ENCODE peak calls at places on chromosomes 12 and 14, in eight cellular contexts. One of them, this sample, is unnamed. For H3K27me3, the result is how much of the 10 kb centered on the place peaks cover.

GRCh38 chr12:60052483-60052882 is 456.7 kb downstream of the SLC16A7 start:
- DNase-seq in Peyer's patch: no peak
- DNase-seq in GM06990: no peak
- DNase-seq in CD8-positive, alpha-beta T cell: no peak
- DNase-seq in gastrocnemius medialis: no peak
- DNase-seq in heart right ventricle: no peak
- DNase-seq in naive thymus-derived CD4-positive, alpha-beta T cell: no peak
- DNase-seq in adipocyte: peak
- DNase-seq in this sample: no peak

GRCh38 chr12:19298837-19299605 is 140.3 kb upstream of the AEBP2 start:
- DNase-seq in adipocyte: no peak
- DNase-seq in gastrocnemius medialis: no peak
- DNase-seq in Peyer's patch: no peak
- DNase-seq in naive thymus-derived CD4-positive, alpha-beta T cell: no peak
- DNase-seq in CD8-positive, alpha-beta T cell: no peak
- DNase-seq in heart right ventricle: no peak
- DNase-seq in GM06990: no peak
- DNase-seq in this sample: no peak

GRCh38 chr14:75044322-75044721 is 6.9 kb downstream of the MLH3 start:
- DNase-seq in Peyer's patch: no peak
- DNase-seq in naive thymus-derived CD4-positive, alpha-beta T cell: no peak
- DNase-seq in heart right ventricle: no peak
- DNase-seq in adipocyte: peak
- DNase-seq in CD8-positive, alpha-beta T cell: no peak
- DNase-seq in GM06990: no peak
- DNase-seq in gastrocnemius medialis: no peak
- DNase-seq in this sample: no peak

GRCh38 chr12:71787574-71787973 is 32.9 kb downstream of the RAB21 start:
- DNase-seq in naive thymus-derived CD4-positive, alpha-beta T cell: no peak
- DNase-seq in Peyer's patch: no peak
- DNase-seq in gastrocnemius medialis: no peak
- DNase-seq in adipocyte: no peak
- DNase-seq in CD8-positive, alpha-beta T cell: no peak
- DNase-seq in GM06990: no peak
- DNase-seq in heart right ventricle: no peak
- DNase-seq in this sample: no peak

GRCh38 chr12:29283969-29284368 is 97.0 kb downstream of the ERGIC2 start:
- DNase-seq in Peyer's patch: no peak
- DNase-seq in adipocyte: peak
- DNase-seq in gastrocnemius medialis: no peak
- DNase-seq in naive thymus-derived CD4-positive, alpha-beta T cell: no peak
- DNase-seq in CD8-positive, alpha-beta T cell: no peak
- DNase-seq in GM06990: no peak
- DNase-seq in heart right ventricle: no peak
- DNase-seq in this sample: no peak

GRCh38 chr14:30194769-30195168 is 267.1 kb upstream of the PRKD1 start:
- DNase-seq in GM06990: no peak
- DNase-seq in adipocyte: peak
- DNase-seq in Peyer's patch: no peak
- DNase-seq in heart right ventricle: no peak
- DNase-seq in naive thymus-derived CD4-positive, alpha-beta T cell: no peak
- DNase-seq in CD8-positive, alpha-beta T cell: no peak
- DNase-seq in gastrocnemius medialis: no peak
- DNase-seq in this sample: peak

GRCh38 chr12:111429760-111430417 is 24.2 kb downstream of the SH2B3 start:
- DNase-seq in gastrocnemius medialis: no peak
- DNase-seq in naive thymus-derived CD4-positive, alpha-beta T cell: peak
- DNase-seq in GM06990: peak
- DNase-seq in Peyer's patch: peak
- DNase-seq in adipocyte: no peak
- DNase-seq in heart right ventricle: no peak
- DNase-seq in CD8-positive, alpha-beta T cell: peak
- DNase-seq in this sample: no peak

GRCh38 chr12:118140825-118141224 is 4.9 kb downstream of the PEBP1 start:
- DNase-seq in heart right ventricle: no peak
- DNase-seq in Peyer's patch: no peak
- DNase-seq in adipocyte: no peak
- DNase-seq in CD8-positive, alpha-beta T cell: no peak
- DNase-seq in GM06990: no peak
- DNase-seq in naive thymus-derived CD4-positive, alpha-beta T cell: no peak
- DNase-seq in gastrocnemius medialis: no peak
- DNase-seq in this sample: no peak

GRCh38 chr12:25423355-25423754 is 129.7 kb downstream of the LMNTD1 start:
- DNase-seq in Peyer's patch: peak
- DNase-seq in naive thymus-derived CD4-positive, alpha-beta T cell: no peak
- DNase-seq in GM06990: no peak
- DNase-seq in CD8-positive, alpha-beta T cell: no peak
- DNase-seq in adipocyte: no peak
- DNase-seq in heart right ventricle: no peak
- DNase-seq in gastrocnemius medialis: no peak
- DNase-seq in this sample: no peak

GRCh38 chr12:52186135-52186840 is 5.5 kb downstream of the KRT80 start:
- DNase-seq in heart right ventricle: no peak
- DNase-seq in CD8-positive, alpha-beta T cell: no peak
- DNase-seq in adipocyte: peak
- DNase-seq in naive thymus-derived CD4-positive, alpha-beta T cell: no peak
- DNase-seq in gastrocnemius medialis: no peak
- DNase-seq in GM06990: no peak
- DNase-seq in Peyer's patch: no peak
- DNase-seq in this sample: no peak

GRCh38 chr12:65368071-65368470 is 89.6 kb downstream of the MSRB3 start:
- DNase-seq in naive thymus-derived CD4-positive, alpha-beta T cell: no peak
- DNase-seq in gastrocnemius medialis: no peak
- DNase-seq in CD8-positive, alpha-beta T cell: no peak
- DNase-seq in Peyer's patch: no peak
- DNase-seq in adipocyte: no peak
- DNase-seq in GM06990: no peak
- DNase-seq in heart right ventricle: no peak
- DNase-seq in this sample: no peak

GRCh38 chr12:108939594-108939993 is 59.7 kb downstream of the DAO start:
- DNase-seq in GM06990: no peak
- DNase-seq in naive thymus-derived CD4-positive, alpha-beta T cell: no peak
- DNase-seq in Peyer's patch: no peak
- DNase-seq in gastrocnemius medialis: peak
- DNase-seq in CD8-positive, alpha-beta T cell: no peak
- DNase-seq in heart right ventricle: no peak
- DNase-seq in adipocyte: no peak
- DNase-seq in this sample: no peak

GRCh38 chr12:62862259-62862881 is 72.6 kb downstream of the PPM1H start:
- DNase-seq in GM06990: no peak
- DNase-seq in adipocyte: peak
- DNase-seq in Peyer's patch: no peak
- DNase-seq in naive thymus-derived CD4-positive, alpha-beta T cell: no peak
- DNase-seq in gastrocnemius medialis: no peak
- DNase-seq in CD8-positive, alpha-beta T cell: no peak
- DNase-seq in heart right ventricle: no peak
- DNase-seq in this sample: no peak

GRCh38 chr14:100015251-100015655 is 50.0 kb upstream of the EVL start:
- DNase-seq in gastrocnemius medialis: no peak
- DNase-seq in CD8-positive, alpha-beta T cell: no peak
- DNase-seq in naive thymus-derived CD4-positive, alpha-beta T cell: no peak
- DNase-seq in heart right ventricle: no peak
- DNase-seq in Peyer's patch: no peak
- DNase-seq in GM06990: peak
- DNase-seq in adipocyte: no peak
- DNase-seq in this sample: no peak

GRCh38 chr12:80045594-80045993 is 53.7 kb upstream of the OTOGL start:
- DNase-seq in Peyer's patch: no peak
- DNase-seq in heart right ventricle: no peak
- DNase-seq in adipocyte: peak
- DNase-seq in CD8-positive, alpha-beta T cell: no peak
- DNase-seq in GM06990: no peak
- DNase-seq in naive thymus-derived CD4-positive, alpha-beta T cell: no peak
- DNase-seq in gastrocnemius medialis: no peak
- DNase-seq in this sample: peak

GRCh38 chr12:11923067-11923466 is 147.7 kb upstream of the BCL2L14 start:
- DNase-seq in Peyer's patch: no peak
- DNase-seq in naive thymus-derived CD4-positive, alpha-beta T cell: no peak
- DNase-seq in adipocyte: no peak
- DNase-seq in GM06990: no peak
- DNase-seq in heart right ventricle: no peak
- DNase-seq in CD8-positive, alpha-beta T cell: no peak
- DNase-seq in gastrocnemius medialis: no peak
- DNase-seq in this sample: no peak

GRCh38 chr12:54439521-54440255 is 20.6 kb upstream of the ITGA5 start:
- DNase-seq in naive thymus-derived CD4-positive, alpha-beta T cell: peak
- DNase-seq in adipocyte: peak
- DNase-seq in Peyer's patch: no peak
- DNase-seq in CD8-positive, alpha-beta T cell: no peak
- DNase-seq in heart right ventricle: no peak
- DNase-seq in GM06990: no peak
- DNase-seq in gastrocnemius medialis: no peak
- DNase-seq in this sample: peak

GRCh38 chr14:85079842-85080741 is 449.9 kb upstream of the FLRT2 start:
- DNase-seq in CD8-positive, alpha-beta T cell: no peak
- DNase-seq in Peyer's patch: no peak
- DNase-seq in GM06990: no peak
- DNase-seq in gastrocnemius medialis: no peak
- DNase-seq in naive thymus-derived CD4-positive, alpha-beta T cell: no peak
- DNase-seq in adipocyte: peak
- DNase-seq in heart right ventricle: no peak
- DNase-seq in this sample: no peak

GRCh38 chr12:57146925-57147640 is at the start of gene LRP1-AS:
- DNase-seq in heart right ventricle: no peak
- DNase-seq in GM06990: no peak
- DNase-seq in CD8-positive, alpha-beta T cell: no peak
- DNase-seq in adipocyte: no peak
- DNase-seq in gastrocnemius medialis: no peak
- DNase-seq in Peyer's patch: peak
- DNase-seq in naive thymus-derived CD4-positive, alpha-beta T cell: no peak
- DNase-seq in this sample: no peak
- H3K27me3 ChIP-seq in heart right ventricle: under half
- H3K27me3 ChIP-seq in GM06990: under half
- H3K27me3 ChIP-seq in CD8-positive, alpha-beta T cell: under half
- H3K27me3 ChIP-seq in adipocyte: under half
- H3K27me3 ChIP-seq in gastrocnemius medialis: under half
- H3K27me3 ChIP-seq in Peyer's patch: under half
- H3K27me3 ChIP-seq in naive thymus-derived CD4-positive, alpha-beta T cell: under half
- H3K27me3 ChIP-seq in this sample: under half

GRCh38 chr12:132604108-132605054 is 6.0 kb downstream of the LRCOL1 start:
- DNase-seq in naive thymus-derived CD4-positive, alpha-beta T cell: no peak
- DNase-seq in Peyer's patch: no peak
- DNase-seq in GM06990: no peak
- DNase-seq in CD8-positive, alpha-beta T cell: no peak
- DNase-seq in adipocyte: no peak
- DNase-seq in heart right ventricle: peak
- DNase-seq in gastrocnemius medialis: no peak
- DNase-seq in this sample: no peak
- H3K27me3 ChIP-seq in naive thymus-derived CD4-positive, alpha-beta T cell: under half
- H3K27me3 ChIP-seq in Peyer's patch: under half
- H3K27me3 ChIP-seq in GM06990: under half
- H3K27me3 ChIP-seq in CD8-positive, alpha-beta T cell: under half
- H3K27me3 ChIP-seq in adipocyte: half or more
- H3K27me3 ChIP-seq in heart right ventricle: under half
- H3K27me3 ChIP-seq in gastrocnemius medialis: half or more
- H3K27me3 ChIP-seq in this sample: under half

GRCh38 chr12:48978741-48979601 is 849 bp downstream of the WNT1 start:
- DNase-seq in adipocyte: no peak
- DNase-seq in gastrocnemius medialis: no peak
- DNase-seq in CD8-positive, alpha-beta T cell: no peak
- DNase-seq in naive thymus-derived CD4-positive, alpha-beta T cell: no peak
- DNase-seq in Peyer's patch: no peak
- DNase-seq in heart right ventricle: no peak
- DNase-seq in GM06990: no peak
- DNase-seq in this sample: no peak
- H3K27me3 ChIP-seq in adipocyte: half or more
- H3K27me3 ChIP-seq in gastrocnemius medialis: half or more
- H3K27me3 ChIP-seq in CD8-positive, alpha-beta T cell: under half
- H3K27me3 ChIP-seq in naive thymus-derived CD4-positive, alpha-beta T cell: under half
- H3K27me3 ChIP-seq in Peyer's patch: under half
- H3K27me3 ChIP-seq in heart right ventricle: under half
- H3K27me3 ChIP-seq in GM06990: under half
- H3K27me3 ChIP-seq in this sample: half or more

DNA sequence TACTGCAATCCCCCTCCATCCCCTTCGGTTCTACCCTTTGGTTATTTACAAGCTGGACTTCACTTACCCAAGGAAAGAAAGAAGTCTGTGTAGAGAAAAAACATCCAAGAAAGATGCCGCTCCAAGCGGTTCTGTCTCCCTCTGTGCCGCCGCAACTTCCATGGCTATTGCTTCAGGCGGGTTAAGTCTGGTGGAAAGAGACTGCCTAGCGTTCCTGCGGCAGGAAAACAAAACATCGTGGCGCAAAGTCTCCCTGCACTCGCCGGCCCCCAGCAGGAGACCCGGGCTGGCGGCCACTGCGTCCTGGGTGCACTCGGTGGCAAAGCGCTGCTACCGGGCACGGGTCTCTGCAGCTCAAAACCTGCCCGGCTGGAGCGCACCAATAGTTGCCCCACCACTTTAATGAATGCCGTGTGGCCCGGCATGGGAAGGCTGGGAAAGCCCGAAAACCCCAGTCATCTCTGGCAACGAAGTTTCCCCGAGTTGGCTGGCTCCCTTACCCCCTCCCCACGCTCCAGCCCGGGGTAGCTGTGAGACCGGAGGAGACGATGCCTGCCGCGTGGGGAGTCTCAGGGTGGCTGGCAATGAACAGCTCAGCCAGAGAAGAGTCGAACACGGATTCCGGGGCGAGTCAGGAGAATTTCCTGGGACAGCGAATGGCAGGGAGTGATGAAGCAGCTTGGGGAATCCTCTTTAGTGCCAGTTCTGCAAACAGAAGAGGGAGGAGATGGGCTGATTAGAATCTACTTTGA is 3.5 kb upstream of the KCNK10 start:
- DNase-seq in GM06990: no peak
- DNase-seq in naive thymus-derived CD4-positive, alpha-beta T cell: no peak
- DNase-seq in CD8-positive, alpha-beta T cell: no peak
- DNase-seq in gastrocnemius medialis: no peak
- DNase-seq in Peyer's patch: no peak
- DNase-seq in adipocyte: peak
- DNase-seq in heart right ventricle: no peak
- DNase-seq in this sample: no peak
- H3K27me3 ChIP-seq in GM06990: under half
- H3K27me3 ChIP-seq in naive thymus-derived CD4-positive, alpha-beta T cell: under half
- H3K27me3 ChIP-seq in CD8-positive, alpha-beta T cell: under half
- H3K27me3 ChIP-seq in gastrocnemius medialis: half or more
- H3K27me3 ChIP-seq in Peyer's patch: under half
- H3K27me3 ChIP-seq in adipocyte: half or more
- H3K27me3 ChIP-seq in heart right ventricle: under half
- H3K27me3 ChIP-seq in this sample: under half